ENCODE peak calls at places on chromosomes 11 and 22, in seven cellular contexts. W is heart left ventricle, K is astrocyte, F is esophagus muscularis mucosa, M is SJSA1, B is DND-41, H is OCI-LY7. I is an unnamed sample. For H3K4me1, the result is how much of the 10 kb centered on the place peaks cover.

GRCh38 chr11:105229758-105230157 is 90.2 kb upstream of the CARD18 start:
- DNase-seq in H (no peak), K (no peak), B (no peak), M (no peak), F (no peak), W (no peak), I (no peak)

GRCh38 chr11:12134239-12134590 is 23.8 kb downstream of the MICAL2 start:
- DNase-seq in H (no peak), W (peak), K (no peak), B (no peak), F (no peak), M (no peak), I (no peak)

GRCh38 chr22:25159028-25159427 is 40.6 kb upstream of the CRYBB3 start:
- DNase-seq in H (no peak), W (no peak), K (peak), M (no peak), B (no peak), F (no peak), I (peak)

GRCh38 chr11:26677566-26677965 is 44.3 kb downstream of the SLC5A12 start:
- DNase-seq in B (no peak), W (no peak), K (peak), M (no peak), F (no peak), H (no peak), I (no peak)

GRCh38 chr11:12274558-12275197 is 102.7 kb upstream of the PARVA start:
- DNase-seq in M (peak), K (peak), B (no peak), H (no peak), W (no peak), F (no peak), I (no peak)

GRCh38 chr22:35961480-35961902 is 67.1 kb downstream of the RBFOX2 start:
- DNase-seq in F (no peak), H (no peak), W (no peak), B (no peak), K (peak), M (peak), I (peak)

GRCh38 chr11:37724305-37724704 is 1126.3 kb upstream of the RAG2 start:
- DNase-seq in B (no peak), K (peak), W (no peak), M (no peak), H (no peak), F (no peak), I (no peak)

GRCh38 chr11:108854366-108854765 is 189.5 kb downstream of the DDX10 start:
- DNase-seq in B (no peak), F (no peak), M (peak), W (no peak), K (peak), H (peak), I (no peak)

GRCh38 chr11:3049430-3050243 is 7.6 kb downstream of the CARS1 start:
- DNase-seq in W (peak), K (peak), H (peak), F (no peak), B (peak), M (peak), I (peak)

GRCh38 chr11:7689239-7689638 is 15.9 kb upstream of the CYB5R2 start:
- DNase-seq in H (no peak), W (no peak), F (no peak), B (no peak), K (no peak), M (no peak), I (no peak)

GRCh38 chr11:26331911-26332571 is at the start of gene ANO3:
- DNase-seq in K (peak), M (peak), H (no peak), B (no peak), F (no peak), W (peak), I (peak)

GRCh38 chr11:33987975-33988580 is 63.5 kb upstream of the CAPRIN1 start:
- DNase-seq in W (peak), M (peak), K (peak), F (no peak), H (peak), B (peak), I (peak)

GRCh38 chr22:46594947-46595298 is 25.3 kb upstream of the GRAMD4 start:
- DNase-seq in K (no peak), F (no peak), H (no peak), W (no peak), B (no peak), M (no peak), I (no peak)

GRCh38 chr11:116515666-116516184 is 257.1 kb downstream of the BUD13 start:
- DNase-seq in M (no peak), F (no peak), K (no peak), H (no peak), W (no peak), B (no peak), I (peak)

GRCh38 chr11:108498816-108499408 is 728 bp upstream of the POGLUT3 start:
- DNase-seq in F (no peak), M (no peak), W (no peak), B (peak), K (no peak), H (no peak), I (no peak)

GRCh38 chr11:38304926-38305325 is 1706.9 kb upstream of the RAG2 start:
- DNase-seq in H (no peak), W (no peak), F (no peak), B (no peak), K (no peak), M (no peak), I (no peak)

GRCh38 chr11:111694851-111695250 is 71.3 kb downstream of the PPP2R1B start:
- DNase-seq in K (peak), M (no peak), W (no peak), B (no peak), H (peak), F (no peak), I (no peak)

GRCh38 chr11:77035580-77035979 is 1.4 kb downstream of the B3GNT6 start:
- DNase-seq in K (no peak), H (no peak), B (no peak), W (no peak), F (peak), M (no peak), I (no peak)

GRCh38 chr22:17779286-17780115 is 5.2 kb upstream of the BID start:
- DNase-seq in B (no peak), W (peak), K (no peak), F (no peak), H (no peak), M (no peak), I (peak)

GRCh38 chr11:503179-503981 is 3.7 kb downstream of the RNH1 start:
- DNase-seq in W (no peak), B (no peak), M (no peak), F (no peak), K (no peak), H (no peak), I (no peak)

GRCh38 chr11:73177380-73178091 is 35.4 kb upstream of the FCHSD2 start:
- DNase-seq in K (no peak), H (no peak), W (peak), M (no peak), F (no peak), B (no peak), I (no peak)

GRCh38 chr22:24542641-24543040 is 12.3 kb downstream of the GUCD1 start:
- DNase-seq in F (no peak), H (no peak), B (no peak), W (peak), K (no peak), M (no peak), I (no peak)

GRCh38 chr11:93740031-93740801 is 1.1 kb downstream of the TAF1D start:
- DNase-seq in H (peak), B (peak), F (no peak), K (peak), M (peak), W (no peak), I (no peak)

GRCh38 chr22:32564170-32565001 is 89.8 kb downstream of the FBXO7 start:
- DNase-seq in M (peak), B (no peak), H (no peak), W (no peak), F (no peak), K (peak), I (no peak)

GRCh38 chr11:12842933-12843636 is 166.0 kb upstream of the RASSF10 start:
- DNase-seq in F (no peak), B (no peak), H (peak), M (peak), K (peak), W (no peak), I (peak)

GRCh38 chr11:128205796-128206195 is 381.6 kb downstream of the ETS1 start:
- DNase-seq in H (no peak), B (no peak), K (no peak), M (no peak), W (no peak), F (no peak), I (no peak)

GRCh38 chr22:43481528-43482309 is 69.9 kb downstream of the MPPED1 start:
- DNase-seq in M (no peak), W (no peak), H (peak), K (no peak), F (no peak), B (peak), I (peak)

GRCh38 chr11:112697371-112697770 is 263.8 kb upstream of the NCAM1 start:
- DNase-seq in B (no peak), F (peak), W (no peak), M (no peak), K (no peak), H (no peak), I (no peak)

DNA sequence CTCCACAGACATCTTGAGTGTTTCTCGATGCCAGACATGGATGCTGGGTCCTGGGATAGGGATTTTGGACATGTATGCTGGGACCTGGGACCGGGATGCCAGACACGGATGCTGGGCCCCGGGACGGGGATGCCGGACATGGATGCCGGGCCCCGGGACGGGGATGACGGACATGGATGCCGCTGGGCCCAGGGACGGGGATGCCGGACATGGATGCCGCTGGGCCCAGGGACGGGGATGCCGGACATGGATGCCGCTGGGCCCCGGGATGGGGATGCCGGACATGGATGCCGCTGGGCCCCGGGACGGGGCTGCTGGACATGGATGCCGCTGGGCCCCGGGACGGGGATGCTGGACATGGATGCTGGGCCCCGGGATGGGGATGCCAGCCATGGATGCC is 97.1 kb upstream of the NNMT start:
- DNase-seq in F (no peak), B (no peak), K (no peak), W (no peak), M (no peak), H (no peak), I (no peak)
- H3K4me1 ChIP-seq in F (half or more), B (under half), K (under half), W (half or more), M (under half), H (under half), I (under half)

GRCh38 chr22:37747090-37747714 is 50.4 kb downstream of the TRIOBP start:
- DNase-seq in M (peak), W (peak), K (peak), H (no peak), F (no peak), B (no peak), I (no peak)

GRCh38 chr22:37749223-37749622 is 52.4 kb downstream of the TRIOBP start:
- DNase-seq in B (no peak), F (no peak), H (no peak), W (no peak), K (no peak), M (no peak), I (no peak)

GRCh38 chr22:37747715-37748100 is 50.9 kb downstream of the TRIOBP start:
- DNase-seq in W (peak), M (no peak), B (no peak), K (no peak), F (no peak), H (no peak), I (no peak)

GRCh38 chr22:37749831-37750595 is 53.2 kb downstream of the TRIOBP start:
- DNase-seq in W (no peak), B (no peak), M (no peak), K (peak), H (no peak), F (no peak), I (no peak)

DNA sequence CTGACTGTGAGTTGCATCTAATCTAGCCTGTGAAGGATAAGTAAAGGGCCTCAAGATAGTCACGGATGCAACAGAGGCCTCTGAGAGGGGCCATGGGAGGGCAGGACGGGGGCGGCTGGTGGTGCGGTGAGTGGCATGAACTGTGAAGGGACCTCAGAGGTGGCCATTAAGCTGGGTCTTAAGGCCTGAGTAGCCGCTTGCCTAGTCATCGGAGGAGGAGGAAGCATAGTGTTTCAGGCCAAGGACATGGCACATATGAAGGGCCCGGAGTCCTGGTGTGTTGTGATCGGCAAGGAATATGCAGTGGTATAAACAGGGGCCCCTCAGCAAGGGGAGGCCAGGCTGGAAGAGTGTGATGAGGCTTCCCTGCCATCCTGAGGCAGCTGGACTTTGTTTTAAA is 51.8 kb downstream of the TRIOBP start:
- DNase-seq in H (no peak), K (no peak), W (no peak), F (no peak), B (no peak), M (no peak), I (no peak)
- H3K4me1 ChIP-seq in H (under half), K (half or more), W (half or more), F (half or more), B (under half), M (half or more), I (under half)

DNA sequence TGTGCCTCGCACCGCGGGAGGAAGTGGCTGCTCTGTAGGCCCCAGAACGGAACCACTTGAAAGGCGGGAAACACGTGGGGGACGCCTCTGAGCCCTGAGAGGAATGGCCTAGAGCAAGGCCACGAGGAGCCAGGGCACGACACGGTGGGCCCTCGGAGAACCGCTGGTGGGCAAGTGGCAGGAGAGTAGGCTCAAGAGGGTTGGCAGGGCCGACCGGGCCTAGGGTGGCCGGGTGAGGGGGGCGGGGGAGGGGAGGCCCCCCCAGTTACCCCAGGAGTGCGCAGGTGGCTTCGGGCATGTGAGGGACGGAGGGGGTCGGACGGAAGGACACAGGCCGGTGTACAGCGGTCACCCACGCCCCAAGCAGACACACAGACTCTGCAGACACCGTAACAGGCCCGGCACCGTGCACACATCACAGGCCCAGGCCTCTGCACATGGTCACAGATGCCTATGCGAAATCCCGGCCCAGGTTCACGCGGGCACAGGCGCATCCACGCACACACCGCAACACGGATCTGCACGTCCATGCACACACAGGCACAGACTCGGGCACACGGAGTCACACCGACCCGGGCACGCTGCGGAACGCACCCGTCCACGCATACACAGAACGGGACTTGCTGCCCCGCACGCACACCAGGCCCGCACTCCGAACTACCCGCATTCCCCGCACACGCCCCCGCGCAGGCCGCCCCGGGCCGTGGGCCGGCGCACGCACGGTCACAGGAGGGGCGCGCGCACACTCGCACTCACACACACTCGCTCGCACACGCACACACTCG is at the start of gene MGAT3:
- DNase-seq in W (no peak), B (no peak), H (no peak), F (no peak), M (no peak), K (no peak), I (no peak)
- H3K4me1 ChIP-seq in W (under half), B (under half), H (half or more), F (under half), M (under half), K (under half), I (under half)

GRCh38 chr11:36167729-36168128 is 121.5 kb downstream of the COMMD9 start:
- DNase-seq in H (no peak), B (no peak), F (no peak), W (no peak), K (no peak), M (no peak), I (no peak)

GRCh38 chr11:36162909-36163434 is 126.3 kb downstream of the COMMD9 start:
- DNase-seq in H (no peak), W (no peak), F (no peak), M (no peak), B (no peak), K (no peak), I (peak)

GRCh38 chr11:36164522-36165250 is 124.5 kb downstream of the COMMD9 start:
- DNase-seq in H (no peak), F (no peak), K (no peak), W (no peak), B (no peak), M (no peak), I (peak)

GRCh38 chr11:36167073-36167472 is 122.2 kb downstream of the COMMD9 start:
- DNase-seq in K (no peak), F (no peak), B (no peak), H (no peak), M (no peak), W (no peak), I (no peak)

GRCh38 chr11:36165638-36166389 is 123.4 kb downstream of the COMMD9 start:
- DNase-seq in W (no peak), H (no peak), B (no peak), K (no peak), F (no peak), M (no peak), I (peak)
- H3K4me1 ChIP-seq in W (under half), H (under half), B (under half), K (under half), F (under half), M (under half), I (under half)

GRCh38 chr22:22895776-22896445 is 8.3 kb downstream of the IGLL5 start:
- DNase-seq in H (no peak), B (peak), W (no peak), M (no peak), F (no peak), K (no peak), I (no peak)
- H3K4me1 ChIP-seq in H (half or more), B (under half), W (under half), M (under half), F (under half), K (under half), I (under half)

GRCh38 chr11:65304613-65305012 is 10.1 kb upstream of the CDC42EP2 start:
- DNase-seq in F (no peak), W (no peak), B (no peak), H (no peak), M (no peak), K (no peak), I (no peak)

GRCh38 chr11:65303542-65303941 is 11.1 kb upstream of the CDC42EP2 start:
- DNase-seq in H (no peak), M (no peak), B (no peak), K (no peak), F (no peak), W (no peak), I (no peak)

GRCh38 chr11:65304110-65304509 is 10.6 kb upstream of the CDC42EP2 start:
- DNase-seq in F (no peak), B (no peak), H (no peak), M (no peak), K (no peak), W (no peak), I (no peak)

GRCh38 chr11:65307298-65308229 is 7.1 kb upstream of the CDC42EP2 start:
- DNase-seq in W (no peak), F (no peak), H (no peak), B (no peak), K (no peak), M (no peak), I (no peak)

GRCh38 chr11:65305501-65306268 is 9.0 kb upstream of the CDC42EP2 start:
- DNase-seq in W (no peak), F (no peak), B (no peak), H (no peak), K (peak), M (peak), I (no peak)
- H3K4me1 ChIP-seq in W (under half), F (half or more), B (under half), H (under half), K (under half), M (under half), I (under half)

GRCh38 chr11:120184371-120184945 is 26.4 kb upstream of the OAF start:
- DNase-seq in M (no peak), H (no peak), W (peak), B (no peak), K (no peak), F (no peak), I (no peak)

GRCh38 chr11:120184946-120185677 is 25.7 kb upstream of the OAF start:
- DNase-seq in H (no peak), F (no peak), K (no peak), W (peak), M (no peak), B (no peak), I (no peak)

GRCh38 chr11:120186799-120187591 is 23.8 kb upstream of the OAF start:
- DNase-seq in W (peak), K (peak), M (peak), H (no peak), B (no peak), F (no peak), I (no peak)

GRCh38 chr11:120185678-120186407 is 25.0 kb upstream of the OAF start:
- DNase-seq in H (no peak), F (no peak), B (no peak), W (peak), M (no peak), K (no peak), I (no peak)

GRCh38 chr11:120186408-120186798 is 24.4 kb upstream of the OAF start:
- DNase-seq in F (no peak), M (no peak), K (no peak), W (peak), B (no peak), H (no peak), I (no peak)
- H3K4me1 ChIP-seq in F (half or more), M (under half), K (under half), W (half or more), B (under half), H (under half), I (under half)

GRCh38 chr11:65577756-65578109 is 1.9 kb downstream of the EHBP1L1 start:
- DNase-seq in K (no peak), B (no peak), F (no peak), M (no peak), W (no peak), H (no peak), I (no peak)
- H3K4me1 ChIP-seq in K (under half), B (under half), F (half or more), M (under half), W (under half), H (under half), I (under half)

GRCh38 chr11:47991894-47992293 is 11.5 kb downstream of the PTPRJ start:
- DNase-seq in W (no peak), B (no peak), K (no peak), F (no peak), H (no peak), M (no peak), I (no peak)
- H3K4me1 ChIP-seq in W (under half), B (under half), K (under half), F (under half), H (half or more), M (half or more), I (under half)

DNA sequence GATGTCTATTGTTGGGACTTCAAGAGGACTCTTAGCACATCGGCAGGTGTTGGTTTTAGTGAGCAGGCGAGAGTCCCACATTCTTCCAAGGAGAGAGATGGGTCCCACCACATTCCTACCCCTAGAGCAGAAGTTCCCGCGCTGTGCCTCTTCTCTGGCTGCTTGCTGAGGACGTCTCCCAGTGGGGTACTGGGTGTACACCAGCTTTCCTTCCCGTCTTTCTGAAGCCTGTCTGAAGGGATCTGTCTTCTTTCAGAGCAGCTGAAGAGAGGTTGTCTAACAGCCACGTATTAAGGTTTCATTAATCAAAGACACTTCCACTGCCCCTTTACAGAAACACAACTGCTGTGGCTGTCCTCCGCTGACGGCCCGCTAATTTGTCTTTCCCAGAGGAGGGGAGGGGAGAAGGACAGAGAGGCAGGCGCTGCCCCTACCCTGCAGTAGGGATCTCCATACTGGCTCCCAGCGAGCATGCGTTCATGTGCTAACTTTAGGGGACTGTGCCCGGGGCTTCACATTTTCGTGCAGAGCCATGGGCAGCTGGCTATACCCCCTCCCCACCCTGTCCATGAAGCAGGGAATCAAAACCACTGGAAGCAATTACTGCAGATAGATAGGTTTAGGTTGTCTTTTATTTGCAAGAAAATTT is 56.0 kb downstream of the ZBTB16 start:
- DNase-seq in H (no peak), K (no peak), M (no peak), W (no peak), F (no peak), B (no peak), I (no peak)
- H3K4me1 ChIP-seq in H (under half), K (under half), M (under half), W (half or more), F (half or more), B (under half), I (under half)

I was measured in BE2C.